ENCODE peak calls at places on chromosomes 5 and 9, in four cellular contexts. X is fibroblast of pulmonary artery, D is fibroblast of the aortic adventitia, Y is BJ. C is an unnamed sample.

GRCh38 chr9:109681301-109681700 is 98.7 kb upstream of the PALM2AKAP2 start:
- DNase-seq in Y (no peak), D (no peak), X (no peak), C (no peak)

GRCh38 chr5:28734396-28734795 is 1696.0 kb upstream of the CDH9 start:
- DNase-seq in Y (no peak), X (no peak), D (no peak), C (no peak)

GRCh38 chr5:57028166-57028565 is 76.2 kb upstream of the MIER3 start:
- DNase-seq in Y (no peak), X (no peak), D (no peak), C (no peak)

GRCh38 chr9:36868591-36869282 is 165.3 kb downstream of the PAX5 start:
- DNase-seq in D (no peak), X (no peak), Y (no peak), C (no peak)

GRCh38 chr5:19885040-19885824 is 102.8 kb downstream of the CDH18 start:
- DNase-seq in Y (no peak), D (no peak), X (no peak), C (no peak)

GRCh38 chr9:84773023-84773422 is 103.5 kb downstream of the NTRK2 start:
- DNase-seq in D (peak), Y (peak), X (peak), C (no peak)

GRCh38 chr5:73151733-73152410 is 21.1 kb upstream of the TMEM174 start:
- DNase-seq in X (no peak), D (peak), Y (no peak), C (no peak)

GRCh38 chr5:88929385-88929784 is 46.4 kb upstream of the MEF2C start:
- DNase-seq in Y (no peak), X (no peak), D (no peak), C (no peak)

GRCh38 chr5:146079695-146080361 is 25.5 kb downstream of the PLAC8L1 start:
- DNase-seq in Y (no peak), X (peak), D (peak), C (peak)

GRCh38 chr5:160565376-160565775 is 143.7 kb downstream of the PTTG1 start:
- DNase-seq in Y (no peak), D (no peak), X (no peak), C (no peak)

GRCh38 chr5:161846731-161847130 is 1.2 kb upstream of the GABRA1 start:
- DNase-seq in D (no peak), Y (no peak), X (no peak), C (no peak)

GRCh38 chr5:98314262-98314661 is 459.2 kb upstream of the RGMB start:
- DNase-seq in D (peak), X (peak), Y (peak), C (peak)

GRCh38 chr5:116724971-116725370 is 150.3 kb upstream of the SEMA6A start:
- DNase-seq in D (no peak), X (no peak), Y (no peak), C (no peak)

GRCh38 chr5:63401434-63402046 is 560.7 kb downstream of the HTR1A start:
- DNase-seq in X (peak), Y (no peak), D (peak), C (peak)

GRCh38 chr5:80283360-80283759 is 27.5 kb upstream of the SERINC5 start:
- DNase-seq in Y (no peak), D (no peak), X (no peak), C (no peak)

GRCh38 chr5:140966293-140967225 is at the start of gene PCDHAC2:
- DNase-seq in Y (no peak), X (peak), D (no peak), C (peak)

GRCh38 chr9:130160862-130161470 is 11.2 kb upstream of the NCS1 start:
- DNase-seq in X (no peak), Y (no peak), D (no peak), C (no peak)

GRCh38 chr9:77018058-77019009 is 1.1 kb upstream of the FOXB2 start:
- DNase-seq in Y (no peak), D (no peak), X (no peak), C (no peak)
- H3K4me3 ChIP-seq in Y (no peak), D (no peak), X (no peak), C (no peak)

GRCh38 chr5:149603210-149603609 is 21.9 kb downstream of the ARHGEF37 start:
- DNase-seq in X (no peak), Y (no peak), D (no peak), C (no peak)

GRCh38 chr5:149605354-149605997 is 24.2 kb downstream of the ARHGEF37 start:
- DNase-seq in Y (no peak), X (no peak), D (no peak), C (no peak)

GRCh38 chr5:149608936-149609502 is 27.7 kb downstream of the ARHGEF37 start:
- DNase-seq in Y (no peak), D (no peak), X (no peak), C (no peak)

GRCh38 chr5:149604321-149604720 is 23.0 kb downstream of the ARHGEF37 start:
- DNase-seq in D (no peak), X (no peak), Y (no peak), C (no peak)

GRCh38 chr5:149605998-149606721 is 24.9 kb downstream of the ARHGEF37 start:
- DNase-seq in D (peak), X (peak), Y (peak), C (peak)
- TF ChIP-seq CTCF in D (no peak), X (no peak), Y (no peak), C (no peak)

DNA sequence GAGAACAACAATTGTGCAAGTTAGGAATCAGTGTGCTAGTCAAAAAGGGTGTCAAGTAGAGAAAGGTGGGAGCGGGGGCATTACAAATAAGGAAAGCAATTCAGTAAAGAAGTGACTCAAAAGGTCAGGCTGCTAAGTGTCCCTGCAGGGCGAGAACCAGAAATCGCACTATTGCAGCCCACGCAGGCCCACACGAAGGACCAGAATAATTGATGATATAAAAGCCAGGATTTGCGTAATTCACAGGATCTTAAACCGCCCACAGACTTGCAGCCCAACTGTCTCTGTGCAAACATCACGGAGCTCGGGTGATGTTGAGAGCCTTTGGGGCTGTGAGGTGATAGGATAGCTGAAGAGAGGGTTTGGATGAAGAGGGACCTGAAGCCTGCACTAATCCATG is 349.0 kb downstream of the BRINP1 start:
- DNase-seq in Y (no peak), X (no peak), D (no peak), C (peak)
- H3K4me3 ChIP-seq in Y (no peak), X (no peak), D (no peak), C (no peak)

GRCh38 chr9:4296217-4296616 is 3.7 kb downstream of the GLIS3 start:
- DNase-seq in Y (no peak), X (no peak), D (no peak), C (no peak)

GRCh38 chr9:4295160-4295559 is 4.7 kb downstream of the GLIS3 start:
- DNase-seq in X (no peak), D (no peak), Y (no peak), C (no peak)

GRCh38 chr9:4292781-4293180 is 7.1 kb downstream of the GLIS3 start:
- DNase-seq in X (peak), D (peak), Y (no peak), C (peak)

GRCh38 chr9:4290427-4290837 is 9.4 kb downstream of the GLIS3 start:
- DNase-seq in Y (no peak), X (no peak), D (no peak), C (no peak)

DNA sequence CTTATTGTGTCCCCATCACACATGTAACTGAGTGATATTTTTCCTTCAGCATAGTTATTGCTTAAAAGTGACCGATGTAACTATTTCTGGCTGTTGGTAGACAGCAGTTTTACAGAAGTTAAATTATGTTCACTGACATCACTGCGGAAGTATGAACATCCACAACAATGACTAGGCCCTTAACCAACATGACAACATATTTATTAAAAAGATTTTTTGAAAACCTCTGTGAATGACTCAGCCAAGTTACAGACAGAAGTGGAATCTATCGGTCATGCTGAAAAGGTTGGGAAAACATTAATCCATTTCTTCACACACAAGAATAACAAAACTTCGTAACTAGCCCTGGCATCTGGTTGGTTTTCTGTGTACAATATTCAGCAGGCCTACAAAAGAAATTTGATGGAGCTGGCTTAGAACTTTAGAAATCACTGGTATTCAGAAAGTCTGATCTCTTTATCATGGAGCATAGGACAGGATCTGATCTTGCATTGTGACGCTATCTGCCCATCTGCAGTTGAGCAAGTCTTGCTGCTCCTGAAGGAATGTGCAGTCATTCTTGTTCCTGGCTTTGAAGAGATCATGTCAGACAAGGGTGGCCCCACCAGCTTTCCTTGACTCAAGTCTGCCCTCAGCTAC is 6.5 kb downstream of the GLIS3 start:
- DNase-seq in D (peak), X (peak), Y (peak), C (peak)
- TF ChIP-seq CTCF in D (no peak), X (no peak), Y (no peak), C (no peak)

GRCh38 chr5:67353500-67353931 is 156.9 kb upstream of the CD180 start:
- DNase-seq in Y (no peak), D (no peak), X (peak), C (peak)
- H3K4me3 ChIP-seq in Y (no peak), D (no peak), X (no peak), C (no peak)

GRCh38 chr5:164597293-164597900 is 1092.0 kb downstream of the MAT2B start:
- DNase-seq in X (no peak), Y (no peak), D (no peak), C (no peak)
- TF ChIP-seq CTCF in X (no peak), Y (no peak), D (no peak), C (peak)

GRCh38 chr9:14301006-14301405 is 12.9 kb downstream of the NFIB start:
- DNase-seq in Y (no peak), X (no peak), D (no peak), C (no peak)
- H3K4me3 ChIP-seq in Y (no peak), X (no peak), D (no peak), C (no peak)

DNA sequence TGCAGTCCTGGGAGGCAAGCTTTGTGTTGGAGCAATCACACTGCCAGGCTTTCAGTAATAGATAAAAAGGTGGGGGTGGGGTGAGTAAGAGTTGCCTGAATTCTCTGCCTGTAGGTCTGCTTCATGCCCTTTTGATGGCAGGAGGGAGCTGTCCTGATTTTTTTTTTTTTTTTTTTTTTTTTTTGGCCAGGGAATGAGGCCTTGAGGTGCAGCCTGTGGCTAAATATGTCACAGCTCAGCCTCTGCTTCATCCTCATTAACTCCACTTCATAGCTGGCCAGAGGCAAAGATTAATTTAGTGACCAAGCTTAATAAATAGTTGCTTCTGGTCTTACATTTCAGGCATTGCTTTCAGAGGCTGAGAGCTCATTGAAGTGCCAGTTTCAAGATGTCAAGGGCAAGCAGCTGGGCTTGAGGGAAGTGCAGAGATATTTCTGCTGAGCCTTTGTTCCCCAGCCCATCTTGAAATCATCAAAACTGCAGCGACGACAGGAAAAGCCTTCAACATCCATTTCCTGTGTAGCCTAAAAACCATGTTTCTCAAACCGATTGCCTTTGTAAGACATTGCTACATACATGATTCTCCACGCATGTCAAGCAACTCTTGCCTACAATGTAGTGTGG is 134.7 kb downstream of the MACIR start:
- DNase-seq in Y (peak), D (peak), X (peak), C (peak)
- TF ChIP-seq CTCF in Y (peak), D (no peak), X (peak), C (no peak)

C was measured in fibroblast of mammary gland.